ENCODE peak calls at places on chromosome X, in six cellular contexts. L is activated T-helper 17 cell treated with anti-CD3 and anti-CD28 coated beads, Interleukin-2, amount 50 U/mL, for 72 hours; I is omental fat pad; S is natural killer cell; Y is activated CD8-positive, alpha-beta T cell treated with anti-CD3 and anti-CD28 coated beads, Interleukin-2, amount 10 ng/mL, durations not matched to agents 7 days and 5 days; O is GM23338. F is an unnamed sample.

GRCh38 chrX:9844936-9845573 is 58.8 kb downstream of the SHROOM2 start:
- ATAC-seq in I (no peak), O (no peak), Y (no peak), S (no peak), L (no peak), F (no peak)

GRCh38 chrX:150649096-150649870 is 43.9 kb upstream of the MTMR1 start:
- ATAC-seq in O (no peak), Y (no peak), I (peak; percentile 76), S (no peak), L (peak; percentile 19), F (peak; percentile 66)

GRCh38 chrX:41922694-41923171 is 621 bp downstream of the CASK start:
- ATAC-seq in I (peak; percentile 26), S (no peak), L (peak; percentile 0), O (peak; percentile 24), Y (peak; percentile 10), F (peak; percentile 6)

GRCh38 chrX:44093431-44093830 is 120.2 kb upstream of the NDP start:
- ATAC-seq in O (no peak), I (no peak), L (no peak), Y (no peak), S (no peak), F (no peak)

GRCh38 chrX:153793291-153793690 is 884 bp downstream of the IDH3G start:
- ATAC-seq in I (no peak), O (no peak), S (no peak), Y (no peak), L (no peak), F (no peak)

GRCh38 chrX:79630033-79631009 is 263.2 kb upstream of the ITM2A start:
- ATAC-seq in L (peak; percentile 11), O (no peak), I (no peak), Y (no peak), S (no peak), F (no peak)

GRCh38 chrX:49958727-49959126 is 36.3 kb downstream of the CLCN5 start:
- ATAC-seq in I (no peak), L (no peak), S (no peak), Y (no peak), O (no peak), F (no peak)

GRCh38 chrX:155094468-155095061 is 23.3 kb downstream of the BRCC3 start:
- ATAC-seq in Y (peak; percentile 53), S (peak; percentile 69), O (peak; percentile 26), I (no peak), L (peak; percentile 60), F (no peak)

GRCh38 chrX:19354625-19355024 is 10.9 kb downstream of the PDHA1 start:
- ATAC-seq in O (no peak), I (no peak), S (no peak), L (no peak), Y (no peak), F (no peak)

GRCh38 chrX:116435597-116435996 is 809 bp upstream of the SLC6A14 start:
- ATAC-seq in O (no peak), Y (no peak), L (no peak), S (no peak), I (no peak), F (no peak)

GRCh38 chrX:83508006-83508405 is at the start of gene POU3F4:
- ATAC-seq in O (peak; percentile 81), L (no peak), I (no peak), Y (no peak), S (no peak), F (no peak)

GRCh38 chrX:23332888-23333821 is 1.5 kb upstream of the PTCHD1 start:
- ATAC-seq in S (no peak), Y (no peak), L (no peak), I (peak; percentile 11), O (peak; percentile 32), F (peak; percentile 24)

GRCh38 chrX:14062524-14062923 is 32.8 kb upstream of the GEMIN8 start:
- ATAC-seq in I (no peak), L (no peak), S (no peak), Y (no peak), O (no peak), F (no peak)

GRCh38 chrX:41837270-41837944 is 85.9 kb downstream of the CASK start:
- ATAC-seq in S (no peak), O (no peak), L (peak; percentile 46), Y (no peak), I (no peak), F (no peak)

GRCh38 chrX:25067271-25068172 is 51.8 kb upstream of the ARX start:
- ATAC-seq in S (peak; percentile 40), I (no peak), O (no peak), L (peak; percentile 72), Y (no peak), F (no peak)